ENCODE peak calls at places on chromosomes 3 and 15, in seven cellular contexts. K, T, O, S, W, M and H are unnamed samples.

GRCh38 chr3:182259579-182259978 is 533.7 kb upstream of the ATP11B start:
- DNase-seq in K (no peak), T (no peak), O (peak), S (no peak), W (no peak), M (peak), H (no peak)

GRCh38 chr3:16188071-16188470 is 13.6 kb downstream of the GALNT15 start:
- DNase-seq in K (no peak), T (no peak), O (no peak), S (no peak), W (no peak), M (no peak), H (no peak)

GRCh38 chr3:39234041-39234440 is 41.6 kb upstream of the XIRP1 start:
- DNase-seq in K (no peak), T (no peak), O (no peak), S (no peak), W (no peak), M (no peak), H (no peak)

GRCh38 chr3:97232635-97233034 is 418.2 kb downstream of the EPHA6 start:
- DNase-seq in K (no peak), T (no peak), O (no peak), S (no peak), W (peak), M (no peak), H (no peak)

GRCh38 chr3:146148468-146148931 is 12.5 kb downstream of the PLOD2 start:
- DNase-seq in K (no peak), T (peak), O (no peak), S (peak), W (no peak), M (no peak), H (no peak)

GRCh38 chr3:23760871-23761373 is 44.8 kb upstream of the UBE2E1 start:
- DNase-seq in K (peak), T (no peak), O (peak), S (no peak), W (no peak), M (no peak), H (no peak)

GRCh38 chr3:109532257-109533216 is 195.2 kb upstream of the DPPA4 start:
- DNase-seq in K (peak), T (peak), O (peak), S (peak), W (peak), M (peak), H (peak)

GRCh38 chr3:124582196-124582595 is 148.1 kb upstream of the UMPS start:
- DNase-seq in K (no peak), T (no peak), O (no peak), S (no peak), W (no peak), M (no peak), H (no peak)

GRCh38 chr3:177726807-177727206 is 529.5 kb upstream of the TBL1XR1 start:
- DNase-seq in K (no peak), T (no peak), O (no peak), S (no peak), W (no peak), M (no peak), H (no peak)

GRCh38 chr3:116057403-116058006 is 387.8 kb downstream of the LSAMP start:
- DNase-seq in K (no peak), T (no peak), O (no peak), S (no peak), W (no peak), M (no peak), H (no peak)

GRCh38 chr3:72892081-72892763 is 4.4 kb downstream of the GXYLT2 start:
- DNase-seq in K (no peak), T (peak), O (no peak), S (peak), W (no peak), M (no peak), H (no peak)

GRCh38 chr3:189294649-189295048 is 122.9 kb downstream of the TPRG1 start:
- DNase-seq in K (no peak), T (no peak), O (no peak), S (no peak), W (no peak), M (no peak), H (no peak)

GRCh38 chr15:79002631-79003030 is 57.8 kb upstream of the CTSH start:
- DNase-seq in K (no peak), T (no peak), O (no peak), S (no peak), W (no peak), M (no peak), H (no peak)

GRCh38 chr3:9703736-9704342 is at the start of gene CPNE9:
- DNase-seq in K (no peak), T (no peak), O (peak), S (no peak), W (peak), M (peak), H (no peak)

GRCh38 chr3:177875786-177876476 is 660.3 kb upstream of the KCNMB2 start:
- DNase-seq in K (peak), T (no peak), O (no peak), S (peak), W (no peak), M (no peak), H (no peak)

GRCh38 chr15:69305204-69305931 is 6.7 kb downstream of the PAQR5 start:
- DNase-seq in K (peak), T (peak), O (no peak), S (peak), W (peak), M (no peak), H (no peak)

GRCh38 chr3:32405711-32406323 is 14.2 kb downstream of the CMTM7 start:
- DNase-seq in K (no peak), T (no peak), O (no peak), S (no peak), W (peak), M (no peak), H (no peak)

GRCh38 chr3:94616833-94617232 is 554.0 kb downstream of the NSUN3 start:
- DNase-seq in K (no peak), T (no peak), O (no peak), S (peak), W (peak), M (no peak), H (no peak)

DNA sequence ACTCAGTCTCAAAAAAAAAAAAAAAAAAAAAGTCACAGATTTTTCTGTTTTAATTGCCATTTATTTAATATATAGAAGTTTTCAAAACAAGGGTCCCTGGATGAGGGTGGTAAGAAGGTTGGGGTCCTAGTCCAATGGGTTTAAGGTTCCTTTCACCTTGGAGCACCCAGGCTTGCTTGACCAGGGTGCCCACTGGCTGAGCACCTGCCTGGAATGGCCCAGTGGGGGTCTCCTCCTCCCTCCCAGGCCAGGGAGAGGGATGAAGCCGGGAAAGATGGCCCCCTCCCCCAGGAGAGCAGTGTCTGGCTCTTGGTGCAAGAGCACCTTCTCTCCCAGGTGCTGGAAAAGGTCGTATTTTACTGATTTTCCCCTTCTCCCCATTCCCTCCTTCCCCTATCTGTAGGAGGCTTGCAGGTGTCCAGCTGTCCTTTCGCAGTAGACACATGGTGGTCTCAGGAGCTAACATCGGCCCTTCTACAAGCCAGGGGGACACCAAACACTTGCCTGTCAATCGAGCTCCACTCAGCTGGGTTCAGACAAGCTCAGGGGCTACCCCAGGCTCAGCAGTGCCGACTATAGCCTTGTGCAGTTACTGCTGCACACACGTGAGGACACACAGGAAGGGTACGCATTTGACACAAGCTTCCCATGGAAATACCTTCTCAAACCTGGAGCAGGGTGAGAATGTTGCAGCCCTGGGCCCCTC is 112.3 kb upstream of the KLF13 start:
- DNase-seq in K (no peak), T (no peak), O (no peak), S (no peak), W (no peak), M (no peak), H (no peak)
- H3K9ac ChIP-seq in K (no peak), T (no peak), O (no peak), S (no peak), W (no peak), M (no peak), H (no peak)

GRCh38 chr3:169389211-169389924 is 274.1 kb downstream of the MECOM start:
- DNase-seq in K (peak), T (no peak), O (no peak), S (no peak), W (peak), M (no peak), H (no peak)
- H2BK120ac ChIP-seq in K (no peak), T (no peak), O (no peak), S (no peak), W (no peak), M (no peak), H (no peak)

GRCh38 chr15:28165791-28166190 is 66.7 kb upstream of the OCA2 start:
- DNase-seq in K (no peak), T (no peak), O (no peak), S (no peak), W (no peak), M (no peak), H (no peak)
- H4K8ac ChIP-seq in K (no peak), T (no peak), O (no peak), S (no peak), W (no peak), M (no peak), H (no peak)

GRCh38 chr3:30602946-30603345 is 3.5 kb upstream of the TGFBR2 start:
- DNase-seq in K (no peak), T (no peak), O (no peak), S (no peak), W (no peak), M (no peak), H (no peak)
- H3K9ac ChIP-seq in K (no peak), T (no peak), O (no peak), S (no peak), W (no peak), M (no peak), H (no peak)